ENCODE peak calls at places on chromosomes 13 and 19, in six cellular contexts. Q is transverse colon, B is AG08396, Y is iPS-NIHi11, U is anterior cingulate cortex, L is T-helper 17 cell. J is an unnamed sample.

GRCh38 chr19:6572217-6572616 is 18.7 kb downstream of the CD70 start:
- DNase-seq in Q (peak; percentile 32), L (no peak), B (no peak), Y (no peak), U (no peak), J (no peak)

GRCh38 chr19:14758816-14759215 is 19.5 kb downstream of the ADGRE2 start:
- DNase-seq in U (no peak), Y (peak; percentile 20), B (no peak), Q (no peak), L (no peak), J (no peak)

GRCh38 chr13:30158774-30159445 is 148.4 kb downstream of the KATNAL1 start:
- DNase-seq in L (no peak), Y (no peak), Q (no peak), B (peak; percentile 79), U (no peak), J (peak; percentile 86)

GRCh38 chr19:3557461-3558248 is at the start of gene MFSD12:
- DNase-seq in Q (peak; percentile 96), Y (peak; percentile 100), L (peak; percentile 92), U (peak; percentile 62), B (peak; percentile 100), J (peak; percentile 100)

GRCh38 chr19:35116085-35116801 is 620 bp downstream of the FXYD3 start:
- DNase-seq in Y (no peak), B (no peak), U (no peak), Q (peak; percentile 83), L (no peak), J (no peak)

GRCh38 chr13:91426913-91427312 is 28.5 kb downstream of the GPC5 start:
- DNase-seq in Y (no peak), Q (no peak), B (no peak), U (no peak), L (no peak), J (no peak)

GRCh38 chr19:41363753-41364545 is at the start of gene B9D2:
- DNase-seq in B (peak; percentile 97), Q (peak; percentile 99), Y (peak; percentile 94), L (peak; percentile 92), U (peak; percentile 84), J (peak; percentile 98)

GRCh38 chr13:51397262-51397933 is 55.4 kb downstream of the INTS6 start:
- DNase-seq in Q (peak; percentile 10), L (no peak), U (no peak), B (peak; percentile 74), Y (peak; percentile 12), J (peak; percentile 70)

GRCh38 chr19:52464798-52465470 is 11.6 kb downstream of the ZNF578 start:
- DNase-seq in L (no peak), B (no peak), Y (peak; percentile 53), Q (no peak), U (no peak), J (no peak)

GRCh38 chr19:4704317-4704673 is 19.3 kb downstream of the DPP9 start:
- DNase-seq in Q (no peak), B (no peak), U (no peak), L (no peak), Y (no peak), J (no peak)

GRCh38 chr19:49149652-49150105 is 5.5 kb downstream of the HRC start:
- DNase-seq in L (no peak), U (peak; percentile 45), B (peak; percentile 84), Y (peak; percentile 48), Q (peak; percentile 60), J (peak; percentile 84)

GRCh38 chr13:70424928-70425327 is 316.7 kb upstream of the KLHL1 start:
- DNase-seq in L (no peak), U (no peak), B (no peak), Y (no peak), Q (no peak), J (no peak)

GRCh38 chr13:101624981-101625380 is 172.5 kb downstream of the ITGBL1 start:
- DNase-seq in B (no peak), Y (no peak), Q (no peak), L (no peak), U (no peak), J (no peak)

GRCh38 chr19:16315825-16316505 is 8.7 kb upstream of the KLF2 start:
- DNase-seq in U (no peak), B (peak; percentile 89), Q (peak; percentile 45), Y (no peak), L (no peak), J (peak; percentile 92)

GRCh38 chr13:19927117-19927734 is 31.3 kb upstream of the ZMYM2 start:
- DNase-seq in Q (no peak), Y (peak; percentile 37), U (no peak), B (peak; percentile 11), L (no peak), J (peak; percentile 29)

GRCh38 chr13:72431981-72432617 is 295.3 kb downstream of the MZT1 start:
- DNase-seq in L (no peak), Q (no peak), B (no peak), Y (peak; percentile 10), U (no peak), J (no peak)

GRCh38 chr19:3665681-3666544 is 34.4 kb downstream of the PIP5K1C start:
- DNase-seq in Q (peak; percentile 70), U (no peak), L (peak; percentile 79), B (peak; percentile 88), Y (peak; percentile 96), J (peak; percentile 91)

GRCh38 chr19:372306-372890 is 27.8 kb upstream of the MIER2 start:
- DNase-seq in Y (no peak), L (no peak), Q (no peak), B (peak; percentile 79), U (no peak), J (peak; percentile 95)

GRCh38 chr13:35720690-35721554 is 244.4 kb upstream of the MAB21L1 start:
- DNase-seq in B (peak; percentile 83), Q (peak; percentile 42), L (no peak), Y (peak; percentile 87), U (no peak), J (peak; percentile 86)

GRCh38 chr19:47511681-47512080 is 3.2 kb downstream of the NAPA start:
- DNase-seq in Y (no peak), L (no peak), B (no peak), U (no peak), Q (no peak), J (peak; percentile 43)

GRCh38 chr13:101570410-101570809 is 117.9 kb downstream of the ITGBL1 start:
- DNase-seq in B (no peak), Q (no peak), U (no peak), Y (no peak), L (no peak), J (no peak)

GRCh38 chr13:111532111-111532510 is 211.7 kb downstream of the TEX29 start:
- DNase-seq in Y (no peak), L (no peak), Q (no peak), U (no peak), B (no peak), J (no peak)

GRCh38 chr13:69243366-69243765 is 864.3 kb upstream of the ATXN8OS start:
- DNase-seq in U (no peak), Q (no peak), B (no peak), L (no peak), Y (no peak), J (no peak)

GRCh38 chr13:39512687-39513086 is 90.3 kb downstream of the LHFPL6 start:
- DNase-seq in Q (no peak), U (no peak), Y (no peak), L (no peak), B (no peak), J (no peak)

GRCh38 chr13:30340367-30341184 is 33.2 kb upstream of the KATNAL1 start:
- DNase-seq in U (no peak), L (no peak), B (peak; percentile 85), Y (no peak), Q (peak; percentile 45), J (peak; percentile 90)

GRCh38 chr13:90717451-90717936 is 630.0 kb upstream of the MIR17HG start:
- DNase-seq in Q (no peak), Y (peak; percentile 29), L (no peak), U (no peak), B (no peak), J (peak; percentile 62)

GRCh38 chr13:106302011-106302410 is 233.5 kb downstream of the EFNB2 start:
- DNase-seq in B (no peak), Y (no peak), Q (no peak), L (no peak), U (no peak), J (no peak)

GRCh38 chr13:91174886-91175501 is 172.5 kb upstream of the MIR17HG start:
- DNase-seq in L (no peak), B (no peak), Y (peak; percentile 52), Q (no peak), U (no peak), J (no peak)

GRCh38 chr13:50016421-50016820 is 1.2 kb downstream of the KCNRG start:
- DNase-seq in Y (no peak), U (no peak), B (no peak), Q (no peak), L (no peak), J (no peak)

GRCh38 chr13:74325106-74325505 is 190.9 kb upstream of the KLF12 start:
- DNase-seq in Y (no peak), B (peak; percentile 28), L (no peak), U (no peak), Q (no peak), J (peak; percentile 42)

GRCh38 chr13:34201050-34201913 is 383.3 kb downstream of the RFC3 start:
- DNase-seq in B (no peak), Y (no peak), L (no peak), U (no peak), Q (no peak), J (peak; percentile 60)

GRCh38 chr13:22047785-22048104 is 376.9 kb downstream of the FGF9 start:
- DNase-seq in L (no peak), Y (no peak), U (no peak), Q (no peak), B (no peak), J (no peak)

GRCh38 chr13:85798999-85799646 is at the start of gene SLITRK6:
- DNase-seq in Q (no peak), Y (peak; percentile 61), L (no peak), B (peak; percentile 32), U (no peak), J (no peak)

GRCh38 chr13:20672772-20673171 is 30.7 kb upstream of the IL17D start:
- DNase-seq in Y (no peak), L (no peak), U (no peak), B (peak; percentile 10), Q (no peak), J (peak; percentile 63)